ENCODE peak calls at places on chromosomes 16 and 17, in ten cellular contexts. One of them, this sample, is unnamed.

GRCh38 chr17:37789166-37789565 is 44.3 kb upstream of the HNF1B start:
- DNase-seq in mucosa of descending colon: no peak
- DNase-seq in A549: no peak
- DNase-seq in uterus: no peak
- DNase-seq in AG09309: no peak
- DNase-seq in NB4: no peak
- DNase-seq in IMR-90: no peak
- DNase-seq in CD4-positive, alpha-beta memory T cell: no peak
- DNase-seq in psoas muscle: no peak
- DNase-seq in Karpas-422: no peak
- DNase-seq in this sample: no peak

GRCh38 chr17:77609553-77610517 is 348.7 kb upstream of the TNRC6C start:
- DNase-seq in mucosa of descending colon: no peak
- DNase-seq in A549: no peak
- DNase-seq in uterus: peak
- DNase-seq in AG09309: no peak
- DNase-seq in NB4: peak
- DNase-seq in IMR-90: no peak
- DNase-seq in CD4-positive, alpha-beta memory T cell: peak
- DNase-seq in psoas muscle: no peak
- DNase-seq in Karpas-422: peak
- DNase-seq in this sample: no peak

GRCh38 chr16:89183463-89183862 is 11.9 kb downstream of the CDH15 start:
- DNase-seq in mucosa of descending colon: no peak
- DNase-seq in A549: no peak
- DNase-seq in uterus: no peak
- DNase-seq in AG09309: no peak
- DNase-seq in NB4: no peak
- DNase-seq in IMR-90: no peak
- DNase-seq in CD4-positive, alpha-beta memory T cell: no peak
- DNase-seq in psoas muscle: peak
- DNase-seq in Karpas-422: no peak
- DNase-seq in this sample: no peak

GRCh38 chr16:69618307-69618706 is 52.5 kb downstream of the NFAT5 start:
- DNase-seq in mucosa of descending colon: no peak
- DNase-seq in A549: no peak
- DNase-seq in uterus: no peak
- DNase-seq in AG09309: no peak
- DNase-seq in NB4: no peak
- DNase-seq in IMR-90: no peak
- DNase-seq in CD4-positive, alpha-beta memory T cell: no peak
- DNase-seq in psoas muscle: no peak
- DNase-seq in Karpas-422: no peak
- DNase-seq in this sample: no peak

GRCh38 chr16:49382916-49383315 is 9.3 kb downstream of the C16orf78 start:
- DNase-seq in mucosa of descending colon: no peak
- DNase-seq in A549: no peak
- DNase-seq in uterus: no peak
- DNase-seq in AG09309: no peak
- DNase-seq in NB4: peak
- DNase-seq in IMR-90: no peak
- DNase-seq in CD4-positive, alpha-beta memory T cell: no peak
- DNase-seq in psoas muscle: no peak
- DNase-seq in Karpas-422: peak
- DNase-seq in this sample: no peak

GRCh38 chr16:24863582-24864437 is 18.0 kb downstream of the SLC5A11 start:
- DNase-seq in mucosa of descending colon: no peak
- DNase-seq in A549: no peak
- DNase-seq in uterus: no peak
- DNase-seq in AG09309: no peak
- DNase-seq in NB4: no peak
- DNase-seq in IMR-90: no peak
- DNase-seq in CD4-positive, alpha-beta memory T cell: no peak
- DNase-seq in psoas muscle: no peak
- DNase-seq in Karpas-422: no peak
- DNase-seq in this sample: no peak

GRCh38 chr17:975321-975982 is 4.1 kb downstream of the NXN start:
- DNase-seq in mucosa of descending colon: peak
- DNase-seq in A549: no peak
- DNase-seq in uterus: no peak
- DNase-seq in AG09309: no peak
- DNase-seq in NB4: no peak
- DNase-seq in IMR-90: no peak
- DNase-seq in CD4-positive, alpha-beta memory T cell: no peak
- DNase-seq in psoas muscle: no peak
- DNase-seq in Karpas-422: no peak
- DNase-seq in this sample: peak

GRCh38 chr17:43380307-43380706 is 18.5 kb upstream of the ARL4D start:
- DNase-seq in mucosa of descending colon: no peak
- DNase-seq in A549: no peak
- DNase-seq in uterus: no peak
- DNase-seq in AG09309: no peak
- DNase-seq in NB4: no peak
- DNase-seq in IMR-90: no peak
- DNase-seq in CD4-positive, alpha-beta memory T cell: no peak
- DNase-seq in psoas muscle: no peak
- DNase-seq in Karpas-422: no peak
- DNase-seq in this sample: no peak

DNA sequence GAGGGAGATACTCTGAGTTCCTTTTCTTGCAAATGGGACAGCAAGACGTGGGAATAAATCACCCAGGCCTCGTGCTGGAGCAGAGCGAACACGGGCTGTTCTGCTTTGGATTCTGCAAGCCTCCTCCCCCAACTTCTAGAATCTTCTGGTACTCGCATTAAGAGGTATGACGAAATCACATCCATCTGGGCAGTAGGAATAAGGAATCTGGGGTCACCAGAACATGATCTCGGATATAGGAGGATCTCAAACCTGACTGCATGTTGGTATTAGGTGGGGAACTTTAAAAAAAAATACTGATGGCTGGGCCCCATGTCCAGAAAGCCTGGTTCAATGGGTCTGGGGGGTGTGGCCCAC is 49.8 kb upstream of the USP7 start:
- DNase-seq in mucosa of descending colon: no peak
- DNase-seq in A549: no peak
- DNase-seq in uterus: no peak
- DNase-seq in AG09309: no peak
- DNase-seq in NB4: no peak
- DNase-seq in IMR-90: no peak
- DNase-seq in CD4-positive, alpha-beta memory T cell: no peak
- DNase-seq in psoas muscle: no peak
- DNase-seq in Karpas-422: no peak
- DNase-seq in this sample: no peak
- H3K4me3 ChIP-seq in mucosa of descending colon: no peak
- H3K4me3 ChIP-seq in A549: no peak
- H3K4me3 ChIP-seq in uterus: no peak
- H3K4me3 ChIP-seq in AG09309: no peak
- H3K4me3 ChIP-seq in NB4: no peak
- H3K4me3 ChIP-seq in IMR-90: no peak
- H3K4me3 ChIP-seq in CD4-positive, alpha-beta memory T cell: no peak
- H3K4me3 ChIP-seq in psoas muscle: no peak
- H3K4me3 ChIP-seq in Karpas-422: no peak
- H3K4me3 ChIP-seq in this sample: no peak

GRCh38 chr16:2089676-2090480 is 42.1 kb downstream of the TSC2 start:
- DNase-seq in mucosa of descending colon: peak
- DNase-seq in A549: no peak
- DNase-seq in uterus: no peak
- DNase-seq in AG09309: no peak
- DNase-seq in NB4: no peak
- DNase-seq in IMR-90: no peak
- DNase-seq in CD4-positive, alpha-beta memory T cell: no peak
- DNase-seq in psoas muscle: no peak
- DNase-seq in Karpas-422: no peak
- DNase-seq in this sample: no peak

GRCh38 chr16:2091722-2092620 is 43.7 kb downstream of the PKD1 start:
- DNase-seq in mucosa of descending colon: peak
- DNase-seq in A549: no peak
- DNase-seq in uterus: no peak
- DNase-seq in AG09309: no peak
- DNase-seq in NB4: no peak
- DNase-seq in IMR-90: no peak
- DNase-seq in CD4-positive, alpha-beta memory T cell: no peak
- DNase-seq in psoas muscle: no peak
- DNase-seq in Karpas-422: no peak
- DNase-seq in this sample: no peak

GRCh38 chr16:2088759-2089358 is 41.1 kb downstream of the TSC2 start:
- DNase-seq in mucosa of descending colon: no peak
- DNase-seq in A549: no peak
- DNase-seq in uterus: no peak
- DNase-seq in AG09309: no peak
- DNase-seq in NB4: no peak
- DNase-seq in IMR-90: no peak
- DNase-seq in CD4-positive, alpha-beta memory T cell: no peak
- DNase-seq in psoas muscle: no peak
- DNase-seq in Karpas-422: no peak
- DNase-seq in this sample: no peak

GRCh38 chr16:2090819-2091721 is 43.3 kb downstream of the TSC2 start:
- DNase-seq in mucosa of descending colon: peak
- DNase-seq in A549: no peak
- DNase-seq in uterus: no peak
- DNase-seq in AG09309: no peak
- DNase-seq in NB4: no peak
- DNase-seq in IMR-90: no peak
- DNase-seq in CD4-positive, alpha-beta memory T cell: no peak
- DNase-seq in psoas muscle: peak
- DNase-seq in Karpas-422: peak
- DNase-seq in this sample: peak

GRCh38 chr16:2090481-2090797 is 42.7 kb downstream of the TSC2 start:
- DNase-seq in mucosa of descending colon: no peak
- DNase-seq in A549: no peak
- DNase-seq in uterus: no peak
- DNase-seq in AG09309: no peak
- DNase-seq in NB4: no peak
- DNase-seq in IMR-90: no peak
- DNase-seq in CD4-positive, alpha-beta memory T cell: no peak
- DNase-seq in psoas muscle: peak
- DNase-seq in Karpas-422: no peak
- DNase-seq in this sample: no peak
- H3K4me3 ChIP-seq in mucosa of descending colon: peak
- H3K4me3 ChIP-seq in A549: no peak
- H3K4me3 ChIP-seq in uterus: no peak
- H3K4me3 ChIP-seq in AG09309: no peak
- H3K4me3 ChIP-seq in NB4: no peak
- H3K4me3 ChIP-seq in IMR-90: no peak
- H3K4me3 ChIP-seq in CD4-positive, alpha-beta memory T cell: no peak
- H3K4me3 ChIP-seq in psoas muscle: peak
- H3K4me3 ChIP-seq in Karpas-422: no peak
- H3K4me3 ChIP-seq in this sample: no peak

GRCh38 chr17:81930142-81931125 is 2.9 kb upstream of the MAFG start:
- DNase-seq in mucosa of descending colon: peak
- DNase-seq in A549: no peak
- DNase-seq in uterus: no peak
- DNase-seq in AG09309: no peak
- DNase-seq in NB4: no peak
- DNase-seq in IMR-90: no peak
- DNase-seq in CD4-positive, alpha-beta memory T cell: no peak
- DNase-seq in psoas muscle: peak
- DNase-seq in Karpas-422: no peak
- DNase-seq in this sample: no peak

GRCh38 chr17:81931189-81931556 is 3.6 kb upstream of the MAFG start:
- DNase-seq in mucosa of descending colon: peak
- DNase-seq in A549: no peak
- DNase-seq in uterus: no peak
- DNase-seq in AG09309: no peak
- DNase-seq in NB4: no peak
- DNase-seq in IMR-90: no peak
- DNase-seq in CD4-positive, alpha-beta memory T cell: no peak
- DNase-seq in psoas muscle: peak
- DNase-seq in Karpas-422: no peak
- DNase-seq in this sample: no peak

GRCh38 chr17:81927653-81928496 is at the start of gene MAFG:
- DNase-seq in mucosa of descending colon: peak
- DNase-seq in A549: peak
- DNase-seq in uterus: peak
- DNase-seq in AG09309: peak
- DNase-seq in NB4: peak
- DNase-seq in IMR-90: peak
- DNase-seq in CD4-positive, alpha-beta memory T cell: peak
- DNase-seq in psoas muscle: peak
- DNase-seq in Karpas-422: peak
- DNase-seq in this sample: peak

GRCh38 chr17:81928497-81929252 is 1.1 kb upstream of the MAFG start:
- DNase-seq in mucosa of descending colon: peak
- DNase-seq in A549: no peak
- DNase-seq in uterus: no peak
- DNase-seq in AG09309: no peak
- DNase-seq in NB4: peak
- DNase-seq in IMR-90: no peak
- DNase-seq in CD4-positive, alpha-beta memory T cell: no peak
- DNase-seq in psoas muscle: peak
- DNase-seq in Karpas-422: no peak
- DNase-seq in this sample: no peak

DNA sequence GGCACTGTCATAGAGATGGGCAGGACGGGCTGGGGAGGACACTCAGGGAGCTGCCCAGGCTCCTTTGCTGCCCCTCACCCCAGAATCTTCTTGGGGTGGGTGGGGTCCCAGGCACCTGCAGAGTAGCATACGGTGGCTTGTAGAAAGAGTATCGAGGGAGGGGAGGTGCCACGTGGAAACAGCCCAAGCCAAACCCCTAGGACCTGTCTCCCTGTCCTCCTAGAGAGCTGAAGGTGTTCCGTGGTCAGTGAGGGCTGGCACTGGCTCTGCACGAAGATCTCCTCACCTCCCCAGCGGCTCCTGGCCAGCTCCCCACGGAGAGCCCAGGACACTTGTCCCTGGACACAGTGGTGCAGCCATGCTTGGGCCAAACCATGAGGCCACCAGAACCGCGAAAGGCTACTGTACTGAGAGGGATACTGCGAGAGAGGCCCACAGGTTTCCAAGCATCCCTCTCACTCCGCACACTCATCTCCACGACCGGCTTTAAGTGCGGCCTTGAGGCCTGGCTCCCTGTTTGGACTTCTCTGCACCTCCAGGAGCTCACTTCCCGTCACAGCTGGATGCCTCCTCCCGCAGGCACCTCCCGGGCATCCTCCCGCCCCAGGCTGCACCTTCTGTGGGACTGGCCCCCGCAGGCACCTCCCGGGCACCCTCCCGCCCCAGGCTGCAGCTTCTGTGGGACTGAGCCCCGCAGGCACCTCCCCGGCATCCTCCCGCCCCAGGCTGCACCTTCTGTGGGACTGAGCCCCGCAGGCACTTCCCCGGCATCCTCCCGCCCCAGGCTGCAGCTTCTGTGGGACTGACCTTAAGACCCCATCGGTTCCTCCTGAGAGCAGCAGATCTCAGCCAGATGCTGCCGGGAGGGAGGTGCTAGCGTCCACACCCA is 2.0 kb upstream of the MAFG start:
- DNase-seq in mucosa of descending colon: peak
- DNase-seq in A549: no peak
- DNase-seq in uterus: no peak
- DNase-seq in AG09309: no peak
- DNase-seq in NB4: no peak
- DNase-seq in IMR-90: no peak
- DNase-seq in CD4-positive, alpha-beta memory T cell: no peak
- DNase-seq in psoas muscle: peak
- DNase-seq in Karpas-422: no peak
- DNase-seq in this sample: no peak
- H3K4me3 ChIP-seq in mucosa of descending colon: no peak
- H3K4me3 ChIP-seq in A549: peak
- H3K4me3 ChIP-seq in uterus: no peak
- H3K4me3 ChIP-seq in AG09309: no peak
- H3K4me3 ChIP-seq in NB4: peak
- H3K4me3 ChIP-seq in IMR-90: no peak
- H3K4me3 ChIP-seq in CD4-positive, alpha-beta memory T cell: no peak
- H3K4me3 ChIP-seq in psoas muscle: no peak
- H3K4me3 ChIP-seq in Karpas-422: no peak
- H3K4me3 ChIP-seq in this sample: no peak

GRCh38 chr17:78718575-78719209 is 63.4 kb downstream of the CYTH1 start:
- DNase-seq in mucosa of descending colon: no peak
- DNase-seq in A549: no peak
- DNase-seq in uterus: no peak
- DNase-seq in AG09309: no peak
- DNase-seq in NB4: no peak
- DNase-seq in IMR-90: no peak
- DNase-seq in CD4-positive, alpha-beta memory T cell: no peak
- DNase-seq in psoas muscle: no peak
- DNase-seq in Karpas-422: no peak
- DNase-seq in this sample: no peak

GRCh38 chr17:78715876-78716275 is 66.2 kb downstream of the CYTH1 start:
- DNase-seq in mucosa of descending colon: no peak
- DNase-seq in A549: no peak
- DNase-seq in uterus: no peak
- DNase-seq in AG09309: no peak
- DNase-seq in NB4: no peak
- DNase-seq in IMR-90: no peak
- DNase-seq in CD4-positive, alpha-beta memory T cell: no peak
- DNase-seq in psoas muscle: no peak
- DNase-seq in Karpas-422: no peak
- DNase-seq in this sample: no peak

GRCh38 chr17:78716292-78716691 is 65.8 kb downstream of the CYTH1 start:
- DNase-seq in mucosa of descending colon: no peak
- DNase-seq in A549: no peak
- DNase-seq in uterus: no peak
- DNase-seq in AG09309: no peak
- DNase-seq in NB4: no peak
- DNase-seq in IMR-90: no peak
- DNase-seq in CD4-positive, alpha-beta memory T cell: no peak
- DNase-seq in psoas muscle: no peak
- DNase-seq in Karpas-422: no peak
- DNase-seq in this sample: no peak

GRCh38 chr17:78716814-78717393 is 65.2 kb downstream of the CYTH1 start:
- DNase-seq in mucosa of descending colon: peak
- DNase-seq in A549: peak
- DNase-seq in uterus: peak
- DNase-seq in AG09309: no peak
- DNase-seq in NB4: no peak
- DNase-seq in IMR-90: peak
- DNase-seq in CD4-positive, alpha-beta memory T cell: peak
- DNase-seq in psoas muscle: peak
- DNase-seq in Karpas-422: no peak
- DNase-seq in this sample: peak

GRCh38 chr17:78717431-78717980 is 64.6 kb downstream of the CYTH1 start:
- DNase-seq in mucosa of descending colon: no peak
- DNase-seq in A549: peak
- DNase-seq in uterus: peak
- DNase-seq in AG09309: no peak
- DNase-seq in NB4: no peak
- DNase-seq in IMR-90: peak
- DNase-seq in CD4-positive, alpha-beta memory T cell: no peak
- DNase-seq in psoas muscle: no peak
- DNase-seq in Karpas-422: no peak
- DNase-seq in this sample: no peak
- H3K4me3 ChIP-seq in mucosa of descending colon: no peak
- H3K4me3 ChIP-seq in A549: peak
- H3K4me3 ChIP-seq in uterus: peak
- H3K4me3 ChIP-seq in AG09309: peak
- H3K4me3 ChIP-seq in NB4: no peak
- H3K4me3 ChIP-seq in IMR-90: peak
- H3K4me3 ChIP-seq in CD4-positive, alpha-beta memory T cell: no peak
- H3K4me3 ChIP-seq in psoas muscle: peak
- H3K4me3 ChIP-seq in Karpas-422: peak
- H3K4me3 ChIP-seq in this sample: peak

This sample was measured in lower lobe of right lung.